ENCODE peak calls at places on chromosomes 12 and 14, in four cellular contexts. One of them, this sample, is unnamed.

GRCh38 chr14:42469637-42470426 is 863.2 kb downstream of the LRFN5 start:
- DNase-seq in breast epithelium: no peak
- DNase-seq in AG04449: no peak
- DNase-seq in fibroblast of mammary gland: peak
- DNase-seq in this sample: no peak

GRCh38 chr14:67514650-67515385 is 18.3 kb upstream of the PLEKHH1 start:
- DNase-seq in AG04449: no peak
- DNase-seq in fibroblast of mammary gland: peak
- DNase-seq in breast epithelium: no peak
- DNase-seq in this sample: peak

GRCh38 chr14:104865631-104866441 is 768 bp downstream of the CEP170B start:
- DNase-seq in fibroblast of mammary gland: peak
- DNase-seq in AG04449: peak
- DNase-seq in breast epithelium: peak
- DNase-seq in this sample: peak

GRCh38 chr12:118850244-118850825 is 131.0 kb upstream of the SRRM4 start:
- DNase-seq in breast epithelium: no peak
- DNase-seq in AG04449: no peak
- DNase-seq in fibroblast of mammary gland: no peak
- DNase-seq in this sample: no peak

GRCh38 chr12:130713581-130713991 is 2.5 kb downstream of the RIMBP2 start:
- DNase-seq in AG04449: no peak
- DNase-seq in breast epithelium: no peak
- DNase-seq in fibroblast of mammary gland: no peak
- DNase-seq in this sample: no peak

GRCh38 chr12:66774921-66775320 is 96.0 kb upstream of the GRIP1 start:
- DNase-seq in breast epithelium: no peak
- DNase-seq in fibroblast of mammary gland: no peak
- DNase-seq in AG04449: no peak
- DNase-seq in this sample: no peak

GRCh38 chr12:26338574-26339572 is 143.5 kb downstream of the SSPN start:
- DNase-seq in fibroblast of mammary gland: peak
- DNase-seq in AG04449: no peak
- DNase-seq in breast epithelium: no peak
- DNase-seq in this sample: peak

GRCh38 chr12:54053625-54054441 is at the start of gene HOXC4:
- DNase-seq in AG04449: no peak
- DNase-seq in breast epithelium: no peak
- DNase-seq in fibroblast of mammary gland: peak
- DNase-seq in this sample: no peak

GRCh38 chr14:77037886-77038511 is 9.5 kb upstream of the IRF2BPL start:
- DNase-seq in AG04449: no peak
- DNase-seq in breast epithelium: no peak
- DNase-seq in fibroblast of mammary gland: no peak
- DNase-seq in this sample: no peak

GRCh38 chr14:52703225-52703624 is 3.8 kb upstream of the PSMC6 start:
- DNase-seq in breast epithelium: peak
- DNase-seq in fibroblast of mammary gland: peak
- DNase-seq in AG04449: peak
- DNase-seq in this sample: peak

GRCh38 chr12:30202521-30203259 is 418.9 kb upstream of the TMTC1 start:
- DNase-seq in fibroblast of mammary gland: no peak
- DNase-seq in breast epithelium: no peak
- DNase-seq in AG04449: no peak
- DNase-seq in this sample: no peak

GRCh38 chr12:78696267-78696666 is 168.3 kb upstream of the SYT1 start:
- DNase-seq in AG04449: no peak
- DNase-seq in fibroblast of mammary gland: peak
- DNase-seq in breast epithelium: no peak
- DNase-seq in this sample: peak

GRCh38 chr12:57231276-57232021 is 1.9 kb downstream of the SHMT2 start:
- DNase-seq in fibroblast of mammary gland: no peak
- DNase-seq in breast epithelium: no peak
- DNase-seq in AG04449: no peak
- DNase-seq in this sample: no peak

GRCh38 chr14:91413547-91414474 is 3.8 kb downstream of the CCDC88C start:
- DNase-seq in fibroblast of mammary gland: no peak
- DNase-seq in AG04449: no peak
- DNase-seq in breast epithelium: no peak
- DNase-seq in this sample: no peak

GRCh38 chr14:65792208-65792905 is 379.8 kb downstream of the FUT8 start:
- DNase-seq in AG04449: no peak
- DNase-seq in breast epithelium: no peak
- DNase-seq in fibroblast of mammary gland: peak
- DNase-seq in this sample: peak

GRCh38 chr12:132084681-132085635 is 59.2 kb downstream of the DDX51 start:
- DNase-seq in AG04449: no peak
- DNase-seq in breast epithelium: peak
- DNase-seq in fibroblast of mammary gland: peak
- DNase-seq in this sample: peak

GRCh38 chr14:41668346-41668745 is 61.7 kb downstream of the LRFN5 start:
- DNase-seq in breast epithelium: no peak
- DNase-seq in fibroblast of mammary gland: peak
- DNase-seq in AG04449: no peak
- DNase-seq in this sample: peak

GRCh38 chr12:116142936-116143882 is 134.3 kb downstream of the MED13L start:
- DNase-seq in breast epithelium: no peak
- DNase-seq in AG04449: no peak
- DNase-seq in fibroblast of mammary gland: peak
- DNase-seq in this sample: peak

GRCh38 chr14:59020382-59020781 is 168.1 kb upstream of the DAAM1 start:
- DNase-seq in fibroblast of mammary gland: peak
- DNase-seq in breast epithelium: no peak
- DNase-seq in AG04449: no peak
- DNase-seq in this sample: peak

GRCh38 chr14:23728791-23729190 is 92.6 kb downstream of the DHRS2 start:
- DNase-seq in AG04449: no peak
- DNase-seq in fibroblast of mammary gland: no peak
- DNase-seq in breast epithelium: no peak
- DNase-seq in this sample: no peak

GRCh38 chr14:73239463-73240241 is 2.3 kb downstream of the PAPLN start:
- DNase-seq in fibroblast of mammary gland: peak
- DNase-seq in AG04449: peak
- DNase-seq in breast epithelium: peak
- DNase-seq in this sample: peak

GRCh38 chr14:67432088-67432564 is 20.2 kb upstream of the PLEK2 start:
- DNase-seq in fibroblast of mammary gland: no peak
- DNase-seq in breast epithelium: no peak
- DNase-seq in AG04449: no peak
- DNase-seq in this sample: peak

GRCh38 chr12:26770239-26771070 is 62.5 kb downstream of the ITPR2 start:
- DNase-seq in fibroblast of mammary gland: no peak
- DNase-seq in AG04449: no peak
- DNase-seq in breast epithelium: no peak
- DNase-seq in this sample: no peak

DNA sequence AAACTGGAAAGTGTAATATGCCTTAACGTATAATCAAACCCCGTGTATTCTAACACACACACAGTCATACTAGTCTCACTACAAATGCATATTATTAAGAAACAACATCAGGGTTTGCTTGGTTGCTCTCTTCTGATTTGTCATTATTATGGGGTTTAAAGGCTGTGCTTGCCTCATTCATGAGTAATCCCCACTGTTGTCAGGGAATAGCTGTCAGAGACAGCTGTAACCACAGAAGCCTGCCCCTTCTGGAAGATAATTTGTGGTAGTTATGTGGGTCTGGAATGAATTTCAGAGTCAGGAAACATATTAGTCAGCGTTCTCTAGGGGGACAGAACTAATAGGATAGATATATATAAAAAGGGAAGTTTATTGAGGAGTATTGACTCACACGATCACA is 456.9 kb upstream of the TMEM132C start:
- DNase-seq in breast epithelium: no peak
- DNase-seq in fibroblast of mammary gland: peak
- DNase-seq in AG04449: peak
- DNase-seq in this sample: peak
- H3K4me3 ChIP-seq in breast epithelium: no peak
- H3K4me3 ChIP-seq in fibroblast of mammary gland: no peak
- H3K4me3 ChIP-seq in AG04449: no peak
- H3K4me3 ChIP-seq in this sample: no peak

GRCh38 chr12:88579572-88579940 is 715 bp downstream of the KITLG start:
- DNase-seq in breast epithelium: no peak
- DNase-seq in AG04449: no peak
- DNase-seq in fibroblast of mammary gland: no peak
- DNase-seq in this sample: no peak

GRCh38 chr12:88578274-88578673 is 2.0 kb downstream of the KITLG start:
- DNase-seq in AG04449: no peak
- DNase-seq in breast epithelium: no peak
- DNase-seq in fibroblast of mammary gland: peak
- DNase-seq in this sample: no peak

GRCh38 chr12:88575361-88575959 is 4.8 kb downstream of the KITLG start:
- DNase-seq in AG04449: no peak
- DNase-seq in fibroblast of mammary gland: peak
- DNase-seq in breast epithelium: no peak
- DNase-seq in this sample: no peak

GRCh38 chr12:88578821-88579518 is 1.3 kb downstream of the KITLG start:
- DNase-seq in AG04449: no peak
- DNase-seq in breast epithelium: no peak
- DNase-seq in fibroblast of mammary gland: peak
- DNase-seq in this sample: no peak

GRCh38 chr12:88577537-88577936 is 2.7 kb downstream of the KITLG start:
- DNase-seq in AG04449: no peak
- DNase-seq in breast epithelium: no peak
- DNase-seq in fibroblast of mammary gland: peak
- DNase-seq in this sample: peak
- TF ChIP-seq CTCF in AG04449: no peak
- TF ChIP-seq CTCF in breast epithelium: no peak
- TF ChIP-seq CTCF in fibroblast of mammary gland: peak
- TF ChIP-seq CTCF in this sample: peak

GRCh38 chr12:3557136-3557697 is 66.2 kb downstream of the PRMT8 start:
- DNase-seq in AG04449: no peak
- DNase-seq in breast epithelium: no peak
- DNase-seq in fibroblast of mammary gland: no peak
- DNase-seq in this sample: no peak
- H3K4me3 ChIP-seq in AG04449: no peak
- H3K4me3 ChIP-seq in breast epithelium: no peak
- H3K4me3 ChIP-seq in fibroblast of mammary gland: no peak
- H3K4me3 ChIP-seq in this sample: no peak

DNA sequence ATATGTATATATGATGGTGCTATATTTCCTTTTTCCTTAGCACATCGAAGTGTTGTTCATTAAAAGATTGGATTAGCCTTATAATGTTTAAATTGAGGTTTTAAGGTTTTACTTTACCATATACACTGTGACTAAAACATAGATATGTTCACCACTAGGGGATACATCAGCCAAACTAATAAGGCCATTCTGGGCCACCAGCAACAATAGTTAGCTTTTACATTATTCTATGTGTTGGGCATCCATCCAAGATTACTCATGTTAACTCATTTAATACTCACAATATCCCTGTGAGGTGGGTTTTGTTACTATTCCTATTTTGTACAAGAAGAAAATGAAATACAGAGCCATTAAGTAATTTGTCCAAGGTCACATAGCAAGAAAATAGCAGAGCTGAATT is 202.6 kb upstream of the AVPR1A start:
- DNase-seq in AG04449: no peak
- DNase-seq in breast epithelium: no peak
- DNase-seq in fibroblast of mammary gland: peak
- DNase-seq in this sample: no peak
- TF ChIP-seq CTCF in AG04449: no peak
- TF ChIP-seq CTCF in breast epithelium: no peak
- TF ChIP-seq CTCF in fibroblast of mammary gland: no peak
- TF ChIP-seq CTCF in this sample: no peak

GRCh38 chr14:103316723-103317122 is 17.3 kb upstream of the EIF5 start:
- DNase-seq in breast epithelium: no peak
- DNase-seq in fibroblast of mammary gland: no peak
- DNase-seq in AG04449: no peak
- DNase-seq in this sample: no peak

GRCh38 chr14:103318750-103319419 is 15.2 kb upstream of the EIF5 start:
- DNase-seq in fibroblast of mammary gland: no peak
- DNase-seq in AG04449: no peak
- DNase-seq in breast epithelium: no peak
- DNase-seq in this sample: no peak

GRCh38 chr14:103319422-103319821 is 14.6 kb upstream of the EIF5 start:
- DNase-seq in AG04449: no peak
- DNase-seq in breast epithelium: no peak
- DNase-seq in fibroblast of mammary gland: no peak
- DNase-seq in this sample: no peak

GRCh38 chr14:103317251-103317650 is 16.8 kb upstream of the EIF5 start:
- DNase-seq in AG04449: no peak
- DNase-seq in fibroblast of mammary gland: no peak
- DNase-seq in breast epithelium: no peak
- DNase-seq in this sample: no peak

DNA sequence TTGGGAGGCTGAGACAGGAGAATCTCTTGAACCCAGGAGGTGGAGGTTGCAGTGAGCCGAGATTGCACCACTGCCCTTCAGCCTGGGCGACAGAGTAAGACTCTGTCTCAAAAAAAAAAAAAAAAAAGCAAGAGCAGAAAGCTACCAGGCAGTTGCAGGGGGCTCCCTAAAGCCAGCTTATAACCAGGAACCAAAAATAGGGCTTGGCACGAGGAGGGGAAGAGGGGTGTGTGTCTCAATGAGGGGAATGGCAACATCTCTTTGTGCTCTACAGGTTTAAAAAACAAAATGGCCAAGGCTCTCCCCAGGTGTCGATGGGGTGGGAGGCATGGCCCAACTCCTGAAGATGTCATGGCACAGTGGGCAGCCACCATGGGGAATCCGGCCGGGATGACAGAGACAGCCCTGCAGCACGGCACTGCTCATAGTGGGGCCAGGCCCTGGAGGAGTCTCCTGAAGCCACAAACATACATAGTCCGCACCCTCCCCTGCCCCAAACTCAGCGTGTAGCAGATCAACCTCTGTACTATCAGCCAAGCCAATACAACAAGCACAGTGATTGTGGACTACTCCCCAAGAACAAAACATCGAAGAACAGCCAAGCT is 16.0 kb upstream of the EIF5 start:
- DNase-seq in breast epithelium: no peak
- DNase-seq in AG04449: no peak
- DNase-seq in fibroblast of mammary gland: no peak
- DNase-seq in this sample: no peak
- H3K4me3 ChIP-seq in breast epithelium: no peak
- H3K4me3 ChIP-seq in AG04449: no peak
- H3K4me3 ChIP-seq in fibroblast of mammary gland: no peak
- H3K4me3 ChIP-seq in this sample: no peak

This sample was measured in AG10803.